ENCODE peak calls at places on chromosomes 13 and 19, in nine cellular contexts. O is upper lobe of left lung; E is GM12878; F is HT1080; U is progenitor cell of endocrine pancreas; N is NCI-H2029; W is DMS53; Q is EL; S is T-helper 2 cell treated with Interferon-gamma antibody and Interleukin-4, amounts not matched to agents 5 μg/mL and 100 μg/mL, for 36 hours. Y is an unnamed sample.

GRCh38 chr19:52343548-52343947 is 7.5 kb downstream of the ZNF610 start:
- DNase-seq in O (peak; percentile 30), E (no peak), F (peak; percentile 25), U (peak; percentile 68), N (peak; percentile 70), W (peak; percentile 80), Q (peak; percentile 27), S (peak; percentile 24), Y (peak; percentile 89)

GRCh38 chr13:112067871-112068305 is 939 bp downstream of the SOX1 start:
- DNase-seq in O (no peak), E (no peak), F (no peak), U (no peak), N (peak; percentile 20), W (no peak), Q (no peak), S (no peak), Y (peak; percentile 71)

GRCh38 chr13:112655898-112656297 is 33.9 kb upstream of the ATP11A start:
- DNase-seq in O (no peak), E (no peak), F (no peak), U (no peak), N (no peak), W (no peak), Q (no peak), S (no peak), Y (no peak)

GRCh38 chr19:54421169-54421516 is 5.9 kb downstream of the TTYH1 start:
- DNase-seq in O (no peak), E (no peak), F (no peak), U (no peak), N (no peak), W (no peak), Q (no peak), S (no peak), Y (no peak)

GRCh38 chr19:35612224-35612558 is 344 bp upstream of the HAUS5 start:
- DNase-seq in O (no peak), E (no peak), F (no peak), U (no peak), N (no peak), W (no peak), Q (no peak), S (no peak), Y (no peak)

GRCh38 chr13:21663197-21663596 is 7.7 kb upstream of the FGF9 start:
- DNase-seq in O (no peak), E (no peak), F (peak; percentile 42), U (no peak), N (peak; percentile 75), W (peak; percentile 97), Q (no peak), S (no peak), Y (no peak)

GRCh38 chr19:3509566-3509989 is 3.5 kb downstream of the FZR1 start:
- DNase-seq in O (no peak), E (no peak), F (peak; percentile 69), U (no peak), N (no peak), W (no peak), Q (peak; percentile 59), S (peak; percentile 35), Y (no peak)

GRCh38 chr13:96403241-96403640 is 313.3 kb downstream of the HS6ST3 start:
- DNase-seq in O (no peak), E (no peak), F (no peak), U (no peak), N (no peak), W (no peak), Q (no peak), S (no peak), Y (no peak)

GRCh38 chr19:1116726-1117581 is 13.2 kb downstream of the GPX4 start:
- DNase-seq in O (no peak), E (no peak), F (no peak), U (no peak), N (no peak), W (no peak), Q (no peak), S (no peak), Y (no peak)

GRCh38 chr19:17525141-17525540 is 13.7 kb downstream of the PGLS start:
- DNase-seq in O (no peak), E (no peak), F (no peak), U (no peak), N (no peak), W (no peak), Q (no peak), S (no peak), Y (no peak)

GRCh38 chr19:17358395-17358794 is 18.7 kb downstream of the PLVAP start:
- DNase-seq in O (no peak), E (no peak), F (peak; percentile 79), U (no peak), N (no peak), W (no peak), Q (peak; percentile 24), S (no peak), Y (no peak)

GRCh38 chr19:35310331-35310730 is 18.4 kb downstream of the MAG start:
- DNase-seq in O (no peak), E (no peak), F (no peak), U (no peak), N (no peak), W (no peak), Q (no peak), S (no peak), Y (no peak)

GRCh38 chr13:113164492-113164891 is 6.0 kb downstream of the PROZ start:
- DNase-seq in O (no peak), E (no peak), F (no peak), U (no peak), N (no peak), W (no peak), Q (no peak), S (no peak), Y (no peak)

GRCh38 chr19:40612831-40613668 is 11.9 kb downstream of the LTBP4 start:
- DNase-seq in O (peak; percentile 64), E (no peak), F (no peak), U (no peak), N (peak; percentile 63), W (peak; percentile 90), Q (peak; percentile 39), S (peak; percentile 67), Y (peak; percentile 81)

GRCh38 chr19:2723747-2724146 is 2.6 kb upstream of the DIRAS1 start:
- DNase-seq in O (no peak), E (no peak), F (no peak), U (no peak), N (no peak), W (no peak), Q (no peak), S (no peak), Y (no peak)

GRCh38 chr13:48579167-48579918 is 46.5 kb upstream of the RCBTB2 start:
- DNase-seq in O (no peak), E (peak; percentile 94), F (no peak), U (no peak), N (no peak), W (no peak), Q (no peak), S (no peak), Y (peak; percentile 32)

GRCh38 chr19:10514211-10515145 is 2.8 kb downstream of the S1PR5 start:
- DNase-seq in O (no peak), E (no peak), F (no peak), U (no peak), N (no peak), W (no peak), Q (no peak), S (peak; percentile 21), Y (no peak)

GRCh38 chr13:109476001-109476400 is 310.4 kb downstream of the IRS2 start:
- DNase-seq in O (no peak), E (no peak), F (no peak), U (no peak), N (no peak), W (peak; percentile 36), Q (no peak), S (no peak), Y (no peak)

GRCh38 chr19:1252818-1253513 is 4.6 kb downstream of the MIDN start:
- DNase-seq in O (peak; percentile 96), E (no peak), F (peak; percentile 91), U (no peak), N (no peak), W (peak; percentile 74), Q (peak; percentile 97), S (peak; percentile 77), Y (peak; percentile 65)

GRCh38 chr13:28621439-28621838 is 37.5 kb upstream of the POMP start:
- DNase-seq in O (no peak), E (no peak), F (no peak), U (no peak), N (no peak), W (no peak), Q (no peak), S (no peak), Y (no peak)

GRCh38 chr19:16355293-16356043 is 30.8 kb downstream of the KLF2 start:
- DNase-seq in O (no peak), E (no peak), F (no peak), U (no peak), N (no peak), W (no peak), Q (no peak), S (no peak), Y (no peak)